ENCODE peak calls at places on chromosome 2, in six cellular contexts. W, I, U, P, X and F are unnamed samples.

GRCh38 chr2:218294430-218294999 is 2.2 kb upstream of the TMBIM1 start:
- DNase-seq in W (no peak), I (no peak), U (no peak), P (no peak), X (no peak), F (no peak)

GRCh38 chr2:9310390-9310789 is 103.8 kb downstream of the ASAP2 start:
- DNase-seq in W (no peak), I (peak), U (no peak), P (no peak), X (peak), F (peak)

GRCh38 chr2:36770542-36771287 is 74.2 kb downstream of the VIT start:
- DNase-seq in W (peak), I (no peak), U (peak), P (no peak), X (peak), F (peak)

GRCh38 chr2:215764441-215765048 is 248.8 kb downstream of the MREG start:
- DNase-seq in W (no peak), I (peak), U (no peak), P (no peak), X (no peak), F (no peak)

GRCh38 chr2:62287895-62288589 is 92.1 kb downstream of the B3GNT2 start:
- DNase-seq in W (no peak), I (no peak), U (no peak), P (no peak), X (peak), F (no peak)

GRCh38 chr2:170929686-170930050 is 615 bp downstream of the GORASP2 start:
- DNase-seq in W (peak), I (peak), U (peak), P (no peak), X (peak), F (no peak)

GRCh38 chr2:108906403-108907077 is 82.5 kb downstream of the EDAR start:
- DNase-seq in W (no peak), I (no peak), U (no peak), P (no peak), X (no peak), F (no peak)

GRCh38 chr2:75481041-75481836 is 79.5 kb downstream of the EVA1A start:
- DNase-seq in W (peak), I (no peak), U (no peak), P (no peak), X (no peak), F (peak)

GRCh38 chr2:216635701-216636541 is 2.7 kb downstream of the IGFBP2 start:
- DNase-seq in W (peak), I (no peak), U (no peak), P (no peak), X (no peak), F (no peak)

GRCh38 chr2:195486987-195487644 is 169.9 kb upstream of the SLC39A10 start:
- DNase-seq in W (no peak), I (peak), U (no peak), P (no peak), X (peak), F (peak)

GRCh38 chr2:69509011-69509749 is 71.9 kb upstream of the NFU1 start:
- DNase-seq in W (no peak), I (no peak), U (no peak), P (no peak), X (no peak), F (no peak)

GRCh38 chr2:240442891-240443715 is 7.6 kb downstream of the GPC1 start:
- DNase-seq in W (no peak), I (no peak), U (no peak), P (no peak), X (no peak), F (no peak)